ENCODE peak calls at places on chromosome 5, in six cellular contexts. One of them, this sample, is unnamed.

GRCh38 chr5:15170173-15170572 is 298.6 kb upstream of the ANKH start:
- DNase-seq in nephron progenitor cell: no peak
- DNase-seq in fibroblast of mammary gland: no peak
- DNase-seq in NCI-H524: no peak
- DNase-seq in choroid plexus epithelial cell: no peak
- DNase-seq in astrocyte of the hippocampus: no peak
- DNase-seq in this sample: no peak

GRCh38 chr5:180811012-180811622 is 8.5 kb upstream of the MGAT1 start:
- DNase-seq in astrocyte of the hippocampus: no peak
- DNase-seq in choroid plexus epithelial cell: no peak
- DNase-seq in fibroblast of mammary gland: no peak
- DNase-seq in NCI-H524: no peak
- DNase-seq in nephron progenitor cell: no peak
- DNase-seq in this sample: no peak

GRCh38 chr5:106368021-106368420 is 1302.7 kb downstream of the EFNA5 start:
- DNase-seq in astrocyte of the hippocampus: no peak
- DNase-seq in nephron progenitor cell: no peak
- DNase-seq in choroid plexus epithelial cell: no peak
- DNase-seq in NCI-H524: no peak
- DNase-seq in fibroblast of mammary gland: no peak
- DNase-seq in this sample: no peak

GRCh38 chr5:88952996-88953643 is 70.1 kb upstream of the MEF2C start:
- DNase-seq in NCI-H524: peak
- DNase-seq in fibroblast of mammary gland: no peak
- DNase-seq in nephron progenitor cell: no peak
- DNase-seq in choroid plexus epithelial cell: no peak
- DNase-seq in astrocyte of the hippocampus: no peak
- DNase-seq in this sample: no peak

GRCh38 chr5:1181451-1182359 is 19.7 kb upstream of the SLC6A19 start:
- DNase-seq in fibroblast of mammary gland: no peak
- DNase-seq in NCI-H524: no peak
- DNase-seq in astrocyte of the hippocampus: no peak
- DNase-seq in choroid plexus epithelial cell: no peak
- DNase-seq in nephron progenitor cell: no peak
- DNase-seq in this sample: no peak

GRCh38 chr5:56676091-56676768 is 139.1 kb upstream of the MAP3K1 start:
- DNase-seq in choroid plexus epithelial cell: no peak
- DNase-seq in NCI-H524: no peak
- DNase-seq in fibroblast of mammary gland: no peak
- DNase-seq in nephron progenitor cell: no peak
- DNase-seq in astrocyte of the hippocampus: no peak
- DNase-seq in this sample: no peak

GRCh38 chr5:169763437-169764301 is 126.6 kb downstream of the DOCK2 start:
- DNase-seq in nephron progenitor cell: no peak
- DNase-seq in NCI-H524: peak
- DNase-seq in astrocyte of the hippocampus: no peak
- DNase-seq in fibroblast of mammary gland: no peak
- DNase-seq in choroid plexus epithelial cell: no peak
- DNase-seq in this sample: no peak

GRCh38 chr5:75659791-75660453 is 48.7 kb downstream of the ANKDD1B start:
- DNase-seq in fibroblast of mammary gland: no peak
- DNase-seq in nephron progenitor cell: no peak
- DNase-seq in astrocyte of the hippocampus: no peak
- DNase-seq in choroid plexus epithelial cell: no peak
- DNase-seq in NCI-H524: no peak
- DNase-seq in this sample: no peak

GRCh38 chr5:130278136-130278535 is 373.9 kb downstream of the CHSY3 start:
- DNase-seq in NCI-H524: no peak
- DNase-seq in nephron progenitor cell: no peak
- DNase-seq in astrocyte of the hippocampus: no peak
- DNase-seq in fibroblast of mammary gland: no peak
- DNase-seq in choroid plexus epithelial cell: no peak
- DNase-seq in this sample: no peak

GRCh38 chr5:175254155-175254554 is 189.8 kb downstream of the DRD1 start:
- DNase-seq in astrocyte of the hippocampus: peak
- DNase-seq in nephron progenitor cell: no peak
- DNase-seq in choroid plexus epithelial cell: peak
- DNase-seq in NCI-H524: no peak
- DNase-seq in fibroblast of mammary gland: peak
- DNase-seq in this sample: peak

GRCh38 chr5:66002415-66002814 is 76.0 kb downstream of the ERBIN start:
- DNase-seq in choroid plexus epithelial cell: no peak
- DNase-seq in nephron progenitor cell: no peak
- DNase-seq in astrocyte of the hippocampus: peak
- DNase-seq in fibroblast of mammary gland: no peak
- DNase-seq in NCI-H524: no peak
- DNase-seq in this sample: no peak

GRCh38 chr5:149268928-149269557 is 2.6 kb upstream of the AFAP1L1 start:
- DNase-seq in astrocyte of the hippocampus: peak
- DNase-seq in fibroblast of mammary gland: peak
- DNase-seq in nephron progenitor cell: no peak
- DNase-seq in choroid plexus epithelial cell: peak
- DNase-seq in NCI-H524: peak
- DNase-seq in this sample: peak

GRCh38 chr5:96868603-96869371 is 7.5 kb upstream of the ERAP2 start:
- DNase-seq in fibroblast of mammary gland: peak
- DNase-seq in astrocyte of the hippocampus: peak
- DNase-seq in NCI-H524: peak
- DNase-seq in choroid plexus epithelial cell: peak
- DNase-seq in nephron progenitor cell: no peak
- DNase-seq in this sample: peak

GRCh38 chr5:71576241-71576640 is 10.9 kb upstream of the MCCC2 start:
- DNase-seq in choroid plexus epithelial cell: no peak
- DNase-seq in NCI-H524: no peak
- DNase-seq in astrocyte of the hippocampus: peak
- DNase-seq in fibroblast of mammary gland: peak
- DNase-seq in nephron progenitor cell: no peak
- DNase-seq in this sample: no peak

GRCh38 chr5:50947892-50948683 is 281.7 kb downstream of the PARP8 start:
- DNase-seq in astrocyte of the hippocampus: no peak
- DNase-seq in choroid plexus epithelial cell: no peak
- DNase-seq in fibroblast of mammary gland: no peak
- DNase-seq in NCI-H524: peak
- DNase-seq in nephron progenitor cell: no peak
- DNase-seq in this sample: no peak

GRCh38 chr5:139378101-139378825 is 4.8 kb downstream of the SLC23A1 start:
- DNase-seq in NCI-H524: no peak
- DNase-seq in choroid plexus epithelial cell: no peak
- DNase-seq in nephron progenitor cell: no peak
- DNase-seq in fibroblast of mammary gland: no peak
- DNase-seq in astrocyte of the hippocampus: no peak
- DNase-seq in this sample: no peak

GRCh38 chr5:38765461-38765861 is 80.4 kb upstream of the OSMR start:
- DNase-seq in fibroblast of mammary gland: no peak
- DNase-seq in NCI-H524: peak
- DNase-seq in choroid plexus epithelial cell: peak
- DNase-seq in nephron progenitor cell: no peak
- DNase-seq in astrocyte of the hippocampus: peak
- DNase-seq in this sample: peak

GRCh38 chr5:68187268-68188055 is 28.1 kb upstream of the PIK3R1 start:
- DNase-seq in choroid plexus epithelial cell: peak
- DNase-seq in astrocyte of the hippocampus: peak
- DNase-seq in fibroblast of mammary gland: no peak
- DNase-seq in nephron progenitor cell: peak
- DNase-seq in NCI-H524: no peak
- DNase-seq in this sample: peak

GRCh38 chr5:62281411-62281810 is 24.6 kb upstream of the KIF2A start:
- DNase-seq in fibroblast of mammary gland: no peak
- DNase-seq in NCI-H524: no peak
- DNase-seq in nephron progenitor cell: no peak
- DNase-seq in choroid plexus epithelial cell: no peak
- DNase-seq in astrocyte of the hippocampus: no peak
- DNase-seq in this sample: no peak

GRCh38 chr5:150342583-150342982 is 14.9 kb upstream of the TCOF1 start:
- DNase-seq in nephron progenitor cell: no peak
- DNase-seq in astrocyte of the hippocampus: no peak
- DNase-seq in NCI-H524: no peak
- DNase-seq in fibroblast of mammary gland: no peak
- DNase-seq in choroid plexus epithelial cell: no peak
- DNase-seq in this sample: no peak

This sample was measured in cardiac fibroblast.